ENCODE peak calls at places on chromosomes 6 and 20, in four cellular contexts. One of them, this sample, is unnamed. For H3K4me1, the result is how much of the 10 kb centered on the place peaks cover.

GRCh38 chr20:41697861-41698559 is 79.8 kb upstream of the CHD6 start:
- DNase-seq in ascending aorta: no peak
- DNase-seq in gastrocnemius medialis: no peak
- DNase-seq in Panc1: peak
- DNase-seq in this sample: no peak

GRCh38 chr20:12056836-12057235 is 139.1 kb downstream of the BTBD3 start:
- DNase-seq in ascending aorta: no peak
- DNase-seq in gastrocnemius medialis: no peak
- DNase-seq in Panc1: no peak
- DNase-seq in this sample: no peak

GRCh38 chr20:63567382-63568169 is 6.5 kb downstream of the HELZ2 start:
- DNase-seq in ascending aorta: peak
- DNase-seq in gastrocnemius medialis: no peak
- DNase-seq in Panc1: no peak
- DNase-seq in this sample: no peak

GRCh38 chr6:150420926-150421325 is 52.1 kb downstream of the IYD start:
- DNase-seq in ascending aorta: no peak
- DNase-seq in gastrocnemius medialis: no peak
- DNase-seq in Panc1: no peak
- DNase-seq in this sample: no peak

GRCh38 chr6:16182428-16182827 is 53.5 kb downstream of the MYLIP start:
- DNase-seq in ascending aorta: no peak
- DNase-seq in gastrocnemius medialis: no peak
- DNase-seq in Panc1: no peak
- DNase-seq in this sample: no peak

GRCh38 chr6:43143235-43144124 is 27.6 kb upstream of the SRF start:
- DNase-seq in ascending aorta: peak
- DNase-seq in gastrocnemius medialis: peak
- DNase-seq in Panc1: no peak
- DNase-seq in this sample: peak

GRCh38 chr6:27188206-27188884 is 59.2 kb upstream of the PRSS16 start:
- DNase-seq in ascending aorta: peak
- DNase-seq in gastrocnemius medialis: peak
- DNase-seq in Panc1: no peak
- DNase-seq in this sample: peak

GRCh38 chr6:90413867-90414266 is 117.2 kb upstream of the BACH2 start:
- DNase-seq in ascending aorta: no peak
- DNase-seq in gastrocnemius medialis: no peak
- DNase-seq in Panc1: no peak
- DNase-seq in this sample: no peak

GRCh38 chr6:115310156-115310555 is 750.5 kb downstream of the FRK start:
- DNase-seq in ascending aorta: no peak
- DNase-seq in gastrocnemius medialis: no peak
- DNase-seq in Panc1: no peak
- DNase-seq in this sample: no peak

GRCh38 chr6:80143312-80143960 is 37.0 kb downstream of the BCKDHB start:
- DNase-seq in ascending aorta: peak
- DNase-seq in gastrocnemius medialis: no peak
- DNase-seq in Panc1: no peak
- DNase-seq in this sample: peak

GRCh38 chr6:150189176-150189575 is 46.3 kb downstream of the PPP1R14C start:
- DNase-seq in ascending aorta: no peak
- DNase-seq in gastrocnemius medialis: no peak
- DNase-seq in Panc1: no peak
- DNase-seq in this sample: no peak

GRCh38 chr20:32544893-32545840 is 40.0 kb downstream of the NOL4L start:
- DNase-seq in ascending aorta: no peak
- DNase-seq in gastrocnemius medialis: no peak
- DNase-seq in Panc1: no peak
- DNase-seq in this sample: no peak

GRCh38 chr20:45611054-45611453 is 18.5 kb upstream of the WFDC10A start:
- DNase-seq in ascending aorta: no peak
- DNase-seq in gastrocnemius medialis: no peak
- DNase-seq in Panc1: no peak
- DNase-seq in this sample: no peak

GRCh38 chr6:39979461-39980328 is 45.4 kb upstream of the MOCS1 start:
- DNase-seq in ascending aorta: no peak
- DNase-seq in gastrocnemius medialis: no peak
- DNase-seq in Panc1: no peak
- DNase-seq in this sample: no peak

GRCh38 chr6:358432-358831 is 33.1 kb upstream of the IRF4 start:
- DNase-seq in ascending aorta: peak
- DNase-seq in gastrocnemius medialis: no peak
- DNase-seq in Panc1: no peak
- DNase-seq in this sample: no peak

GRCh38 chr6:166825553-166826145 is 130.7 kb downstream of the RNASET2 start:
- DNase-seq in ascending aorta: no peak
- DNase-seq in gastrocnemius medialis: no peak
- DNase-seq in Panc1: no peak
- DNase-seq in this sample: no peak

DNA sequence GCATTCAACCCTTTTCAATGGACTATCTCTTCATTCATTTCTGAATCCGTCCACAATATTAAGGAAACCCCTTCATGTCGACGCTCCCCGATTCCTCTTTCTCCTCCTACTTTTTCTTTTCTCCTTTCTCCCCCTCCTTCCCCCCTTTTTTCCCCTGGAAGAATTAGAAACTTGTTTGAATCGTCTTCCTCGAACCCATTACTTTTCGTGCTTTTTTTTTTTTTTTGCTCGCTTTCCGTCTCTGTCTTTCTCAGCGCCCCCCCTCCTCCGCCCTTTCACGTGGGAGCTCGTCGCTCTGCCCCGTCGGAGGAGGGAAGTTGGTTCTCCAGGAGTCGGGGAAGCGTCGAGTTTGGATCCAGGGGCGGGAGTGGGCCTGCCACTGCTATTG is 2.3 kb upstream of the NKX2-2 start:
- DNase-seq in ascending aorta: no peak
- DNase-seq in gastrocnemius medialis: no peak
- DNase-seq in Panc1: no peak
- DNase-seq in this sample: no peak
- H3K4me3 ChIP-seq in ascending aorta: peak
- H3K4me3 ChIP-seq in gastrocnemius medialis: no peak
- H3K4me3 ChIP-seq in Panc1: no peak
- H3K4me3 ChIP-seq in this sample: no peak

DNA sequence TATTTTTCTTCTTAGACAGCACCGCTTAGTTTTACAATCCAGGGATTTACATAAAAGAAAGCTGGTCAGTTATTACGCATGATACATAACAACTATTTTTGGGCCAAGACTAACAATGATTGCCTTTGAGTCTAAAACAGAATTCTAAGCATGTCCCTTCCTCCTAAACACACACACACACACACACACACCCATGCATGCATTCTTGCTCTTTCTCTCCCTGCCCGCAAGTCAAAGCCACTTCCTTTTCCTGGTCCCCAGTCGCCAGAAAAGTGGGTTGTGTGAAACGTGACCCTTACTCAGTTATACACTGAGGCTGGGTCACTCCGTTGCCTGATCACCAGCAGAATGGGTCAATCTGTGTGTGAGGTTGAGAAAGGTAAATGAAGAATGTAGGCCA is 31.4 kb downstream of the FYN start:
- DNase-seq in ascending aorta: no peak
- DNase-seq in gastrocnemius medialis: no peak
- DNase-seq in Panc1: no peak
- DNase-seq in this sample: no peak
- H3K4me1 ChIP-seq in ascending aorta: under half
- H3K4me1 ChIP-seq in gastrocnemius medialis: under half
- H3K4me1 ChIP-seq in Panc1: under half
- H3K4me1 ChIP-seq in this sample: half or more

GRCh38 chr6:46917002-46917401 is 4.7 kb downstream of the ADGRF5 start:
- DNase-seq in ascending aorta: no peak
- DNase-seq in gastrocnemius medialis: no peak
- DNase-seq in Panc1: no peak
- DNase-seq in this sample: no peak
- TF ChIP-seq CTCF in ascending aorta: no peak
- TF ChIP-seq CTCF in gastrocnemius medialis: no peak
- TF ChIP-seq CTCF in Panc1: no peak
- TF ChIP-seq CTCF in this sample: no peak

GRCh38 chr6:118546164-118546929 is 1.7 kb upstream of the PLN start:
- DNase-seq in ascending aorta: no peak
- DNase-seq in gastrocnemius medialis: no peak
- DNase-seq in Panc1: no peak
- DNase-seq in this sample: no peak

GRCh38 chr6:118551063-118551672 is 3.1 kb downstream of the PLN start:
- DNase-seq in ascending aorta: no peak
- DNase-seq in gastrocnemius medialis: no peak
- DNase-seq in Panc1: peak
- DNase-seq in this sample: no peak

GRCh38 chr6:118551673-118552063 is 3.6 kb downstream of the PLN start:
- DNase-seq in ascending aorta: no peak
- DNase-seq in gastrocnemius medialis: no peak
- DNase-seq in Panc1: no peak
- DNase-seq in this sample: no peak

GRCh38 chr6:118544105-118544504 is 4.0 kb upstream of the PLN start:
- DNase-seq in ascending aorta: no peak
- DNase-seq in gastrocnemius medialis: no peak
- DNase-seq in Panc1: no peak
- DNase-seq in this sample: no peak

DNA sequence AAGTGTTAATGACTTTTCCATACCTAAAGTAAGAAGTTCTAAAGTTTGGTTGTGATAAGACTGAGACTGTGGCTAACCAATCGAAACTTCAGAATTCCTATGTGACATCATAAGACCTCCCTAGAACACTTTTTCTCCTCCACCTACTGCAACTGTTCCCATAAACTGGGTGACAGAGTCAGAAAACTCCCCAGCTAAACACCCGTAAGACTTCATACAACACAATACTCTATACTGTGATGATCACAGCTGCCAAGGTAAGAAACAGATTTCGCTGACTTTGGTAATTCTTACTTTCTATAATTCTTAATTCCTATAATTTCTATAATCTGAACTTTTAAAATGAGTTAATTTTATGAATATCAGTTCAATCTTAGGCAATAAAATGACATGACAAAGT is at the start of gene PLN:
- DNase-seq in ascending aorta: no peak
- DNase-seq in gastrocnemius medialis: peak
- DNase-seq in Panc1: no peak
- DNase-seq in this sample: no peak
- H3K4me3 ChIP-seq in ascending aorta: peak
- H3K4me3 ChIP-seq in gastrocnemius medialis: peak
- H3K4me3 ChIP-seq in Panc1: no peak
- H3K4me3 ChIP-seq in this sample: peak

GRCh38 chr6:142313284-142313683 is 11.5 kb downstream of the ADGRG6 start:
- DNase-seq in ascending aorta: no peak
- DNase-seq in gastrocnemius medialis: no peak
- DNase-seq in Panc1: no peak
- DNase-seq in this sample: no peak
- H3K4me1 ChIP-seq in ascending aorta: under half
- H3K4me1 ChIP-seq in gastrocnemius medialis: under half
- H3K4me1 ChIP-seq in Panc1: half or more
- H3K4me1 ChIP-seq in this sample: under half

DNA sequence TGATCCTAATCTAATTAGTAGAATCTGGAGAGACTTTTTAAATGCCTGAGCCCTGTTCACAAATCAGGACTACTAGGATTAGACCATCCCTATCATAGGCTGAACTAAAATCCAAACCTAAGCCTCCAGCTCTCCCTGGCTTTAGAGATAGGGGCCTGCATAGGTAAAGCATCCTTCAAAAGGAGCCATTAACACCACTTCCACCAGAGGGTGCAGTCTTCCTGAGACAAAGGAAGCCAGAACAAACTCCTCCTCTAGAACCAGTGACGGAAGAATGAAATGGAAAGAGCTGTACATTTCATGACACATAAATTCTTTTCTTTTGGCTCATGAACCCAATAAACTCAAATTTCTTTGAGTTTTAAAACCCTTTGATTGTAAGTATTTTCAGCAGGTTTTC is 291.2 kb upstream of the ADGRB3 start:
- DNase-seq in ascending aorta: no peak
- DNase-seq in gastrocnemius medialis: no peak
- DNase-seq in Panc1: peak
- DNase-seq in this sample: no peak
- TF ChIP-seq CTCF in ascending aorta: no peak
- TF ChIP-seq CTCF in gastrocnemius medialis: no peak
- TF ChIP-seq CTCF in Panc1: peak
- TF ChIP-seq CTCF in this sample: no peak

GRCh38 chr6:163417595-163417994 is 3.1 kb downstream of the QKI start:
- DNase-seq in ascending aorta: no peak
- DNase-seq in gastrocnemius medialis: no peak
- DNase-seq in Panc1: no peak
- DNase-seq in this sample: no peak

GRCh38 chr6:163416640-163417253 is 2.2 kb downstream of the QKI start:
- DNase-seq in ascending aorta: no peak
- DNase-seq in gastrocnemius medialis: peak
- DNase-seq in Panc1: no peak
- DNase-seq in this sample: no peak

GRCh38 chr6:163419413-163420314 is 5.1 kb downstream of the QKI start:
- DNase-seq in ascending aorta: no peak
- DNase-seq in gastrocnemius medialis: no peak
- DNase-seq in Panc1: no peak
- DNase-seq in this sample: no peak

GRCh38 chr6:163420315-163420667 is 5.8 kb downstream of the QKI start:
- DNase-seq in ascending aorta: no peak
- DNase-seq in gastrocnemius medialis: no peak
- DNase-seq in Panc1: no peak
- DNase-seq in this sample: no peak

GRCh38 chr6:163418273-163419029 is 3.9 kb downstream of the QKI start:
- DNase-seq in ascending aorta: no peak
- DNase-seq in gastrocnemius medialis: no peak
- DNase-seq in Panc1: no peak
- DNase-seq in this sample: no peak
- H3K4me3 ChIP-seq in ascending aorta: peak
- H3K4me3 ChIP-seq in gastrocnemius medialis: peak
- H3K4me3 ChIP-seq in Panc1: peak
- H3K4me3 ChIP-seq in this sample: peak

This sample was measured in right atrium auricular region.